ENCODE peak calls at places on chromosomes 11 and 22, in eight cellular contexts. F is OCI-LY7, C is colonic mucosa, A is heart left ventricle, R is SK-N-SH, B is PC-9, Y is endothelial cell of umbilical vein, X is HCT116. E is an unnamed sample.

GRCh38 chr22:32803020-32803758 is 1.7 kb downstream of the TIMP3 start:
- DNase-seq in A (no peak), B (peak; percentile 52), C (no peak), F (no peak), Y (no peak), X (no peak), R (no peak), E (peak; percentile 34)

GRCh38 chr11:59822989-59823566 is 12.5 kb upstream of the MRPL16 start:
- DNase-seq in A (peak; percentile 30), Y (peak; percentile 87), B (peak; percentile 37), C (peak; percentile 50), X (peak; percentile 69), F (peak; percentile 84), R (peak; percentile 53), E (peak; percentile 36)

GRCh38 chr11:130649749-130650275 is 201.4 kb downstream of the ADAMTS15 start:
- DNase-seq in C (no peak), Y (no peak), B (no peak), A (no peak), X (no peak), F (no peak), R (no peak), E (no peak)

GRCh38 chr22:38448945-38449745 is 5.9 kb downstream of the KCNJ4 start:
- DNase-seq in A (peak; percentile 70), Y (no peak), R (no peak), X (no peak), F (no peak), B (no peak), C (no peak), E (no peak)

GRCh38 chr11:124869331-124869730 is 4.1 kb downstream of the ROBO3 start:
- DNase-seq in B (no peak), Y (no peak), X (no peak), A (no peak), C (no peak), R (no peak), F (no peak), E (no peak)

GRCh38 chr11:29282088-29282487 is 734.7 kb downstream of the KCNA4 start:
- DNase-seq in X (peak; percentile 81), A (no peak), B (peak; percentile 61), R (no peak), F (no peak), C (no peak), Y (peak; percentile 92), E (peak; percentile 80)

GRCh38 chr22:26170112-26170492 is 840 bp downstream of the SEZ6L start:
- DNase-seq in C (no peak), A (no peak), B (no peak), X (no peak), F (no peak), Y (no peak), R (no peak), E (no peak)

GRCh38 chr11:44760917-44761545 is 34.3 kb downstream of the TSPAN18 start:
- DNase-seq in R (peak; percentile 54), F (no peak), X (peak; percentile 44), B (no peak), C (no peak), Y (peak; percentile 92), A (peak; percentile 63), E (peak; percentile 28)

GRCh38 chr11:93585758-93586157 is 42.6 kb upstream of the SMCO4 start:
- DNase-seq in X (no peak), Y (no peak), B (peak; percentile 5), A (no peak), F (no peak), R (no peak), C (no peak), E (no peak)

GRCh38 chr11:78266451-78266850 is 77.7 kb downstream of the USP35 start:
- DNase-seq in Y (no peak), B (no peak), F (no peak), R (no peak), A (no peak), C (no peak), X (no peak), E (no peak)

GRCh38 chr22:40224702-40225101 is 47.0 kb downstream of the TNRC6B start:
- DNase-seq in B (no peak), Y (no peak), C (no peak), R (no peak), A (no peak), X (no peak), F (no peak), E (no peak)

GRCh38 chr22:40533712-40534378 is 102.7 kb downstream of the MRTFA start:
- DNase-seq in F (peak; percentile 89), X (no peak), A (no peak), Y (peak; percentile 52), C (no peak), R (no peak), B (no peak), E (no peak)

GRCh38 chr11:118602331-118602730 is 5.1 kb upstream of the PHLDB1 start:
- DNase-seq in B (no peak), A (peak; percentile 67), Y (no peak), C (no peak), R (no peak), F (no peak), X (no peak), E (no peak)

GRCh38 chr22:48678171-48679135 is 1149.2 kb downstream of the BRD1 start:
- DNase-seq in B (no peak), F (no peak), R (no peak), X (no peak), A (no peak), C (no peak), Y (no peak), E (no peak)

GRCh38 chr11:69437001-69437875 is 44.2 kb upstream of the LINC01488 start:
- DNase-seq in F (no peak), B (peak; percentile 100), R (no peak), C (no peak), X (no peak), A (no peak), Y (no peak), E (peak; percentile 94)

GRCh38 chr11:1398506-1399235 is 8.9 kb downstream of the BRSK2 start:
- DNase-seq in A (no peak), F (no peak), Y (no peak), R (no peak), B (no peak), X (no peak), C (no peak), E (no peak)

GRCh38 chr11:68495330-68495729 is 34.8 kb downstream of the PPP6R3 start:
- DNase-seq in F (no peak), B (no peak), A (no peak), X (no peak), R (no peak), Y (no peak), C (no peak), E (no peak)

GRCh38 chr22:21931056-21931455 is 21.6 kb downstream of the PPM1F start:
- DNase-seq in Y (no peak), A (no peak), C (no peak), B (no peak), R (no peak), X (no peak), F (no peak), E (no peak)

GRCh38 chr22:21932347-21932746 is 20.3 kb downstream of the PPM1F start:
- DNase-seq in A (no peak), C (no peak), X (no peak), F (no peak), R (no peak), B (no peak), Y (no peak), E (no peak)

GRCh38 chr22:21933413-21933812 is 19.2 kb downstream of the PPM1F start:
- DNase-seq in A (no peak), B (no peak), C (no peak), R (no peak), Y (no peak), X (no peak), F (no peak), E (no peak)

GRCh38 chr22:21936151-21936778 is 16.4 kb downstream of the PPM1F start:
- DNase-seq in C (no peak), Y (no peak), A (no peak), F (no peak), B (no peak), R (no peak), X (no peak), E (peak; percentile 30)

GRCh38 chr22:21933899-21934298 is 18.7 kb downstream of the PPM1F start:
- DNase-seq in R (no peak), F (no peak), X (no peak), C (no peak), Y (no peak), B (no peak), A (no peak), E (no peak)
- H3K36me3 ChIP-seq in R (peaks cover 40% of the 10 kb centered on the region), F (peaks cover 27% of the 10 kb centered on the region), X (peaks cover 13% of the 10 kb centered on the region), C (no peaks in the 10 kb centered on the region), Y (peaks cover 58% of the 10 kb centered on the region), B (no peaks in the 10 kb centered on the region), A (peaks cover 48% of the 10 kb centered on the region), E (peaks cover 79% of the 10 kb centered on the region)

DNA sequence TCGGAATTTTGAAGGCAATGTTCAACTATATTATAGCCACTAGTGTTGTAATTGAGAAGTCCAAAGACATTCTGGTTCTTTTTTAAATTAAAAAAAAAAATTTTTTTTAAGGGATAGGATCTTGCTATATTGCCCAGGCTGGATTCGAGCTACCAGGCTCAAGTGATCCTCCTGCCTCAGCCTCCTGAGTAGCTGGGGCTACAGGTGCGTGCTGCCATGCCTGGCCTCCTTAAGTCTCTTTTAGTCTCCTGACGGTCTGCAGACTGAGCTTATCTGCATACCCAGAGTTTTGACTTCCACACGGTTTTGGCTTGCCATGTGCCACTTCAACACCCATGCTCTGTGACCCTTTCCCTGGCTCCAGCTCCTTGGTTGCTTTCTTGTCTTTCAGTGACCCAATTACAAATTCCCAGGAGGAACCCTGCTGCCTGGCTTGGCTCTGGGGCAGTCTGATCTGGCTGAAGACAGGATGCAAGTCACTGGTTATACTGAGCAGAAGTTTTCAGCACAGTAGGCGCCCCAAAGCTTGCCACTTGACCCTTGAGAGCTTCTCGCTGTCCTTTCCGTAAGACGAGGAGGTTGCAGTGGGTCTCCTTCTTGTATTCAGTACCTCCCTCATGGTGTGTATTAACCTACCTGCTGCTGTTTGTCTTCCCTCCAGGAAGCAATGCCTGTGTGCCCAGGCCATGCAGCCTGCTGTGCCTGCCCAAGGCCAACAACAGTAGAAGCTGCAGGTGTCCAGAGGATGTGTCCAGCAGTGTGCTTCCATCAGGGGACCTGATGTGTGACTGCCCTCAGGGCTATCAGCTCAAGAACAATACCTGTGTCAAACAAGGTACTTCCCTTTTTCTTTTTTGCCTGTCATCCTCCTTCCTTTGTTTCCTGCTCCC is 113.8 kb upstream of the SORL1-AS1 start:
- DNase-seq in Y (no peak), X (no peak), F (peak; percentile 49), R (no peak), B (no peak), A (no peak), C (no peak), E (no peak)
- H3K4me1 ChIP-seq in Y (no peaks in the 10 kb centered on the region), X (no peaks in the 10 kb centered on the region), F (peaks cover 75% of the 10 kb centered on the region), R (no peaks in the 10 kb centered on the region), B (no peaks in the 10 kb centered on the region), A (no peaks in the 10 kb centered on the region), C (no peaks in the 10 kb centered on the region), E (no peaks in the 10 kb centered on the region)

DNA sequence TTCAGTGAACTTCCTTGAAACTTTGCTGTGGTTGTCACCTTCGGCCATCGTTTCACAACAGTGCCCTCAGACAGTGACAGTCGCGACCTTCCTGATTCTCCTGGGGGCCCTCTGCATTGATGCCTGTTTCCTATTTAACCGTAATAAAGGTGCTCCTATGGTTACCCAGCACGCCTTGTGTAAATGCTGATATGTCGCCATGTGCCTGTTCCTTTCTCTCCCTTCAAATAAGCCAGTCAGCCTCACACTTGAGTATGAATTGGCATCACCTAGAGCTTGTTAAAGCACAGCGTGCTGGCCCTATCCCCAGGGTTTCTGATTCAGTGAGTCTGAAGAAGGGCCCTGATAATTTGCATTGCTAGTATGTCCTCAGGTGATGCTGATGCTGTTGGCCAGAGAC is 104.8 kb downstream of the MICAL2 start:
- DNase-seq in Y (no peak), F (no peak), X (no peak), A (no peak), C (no peak), B (no peak), R (no peak), E (no peak)
- H3K36me3 ChIP-seq in Y (peaks cover 10% of the 10 kb centered on the region), F (no peaks in the 10 kb centered on the region), X (no peaks in the 10 kb centered on the region), A (peaks cover 22% of the 10 kb centered on the region), C (no peaks in the 10 kb centered on the region), B (peaks cover 7% of the 10 kb centered on the region), R (peaks cover 66% of the 10 kb centered on the region), E (peaks cover 70% of the 10 kb centered on the region)

GRCh38 chr22:44025171-44026065 is 1.3 kb downstream of the PARVB start:
- DNase-seq in X (no peak), A (peak; percentile 56), F (peak; percentile 72), B (no peak), C (peak; percentile 45), R (no peak), Y (peak; percentile 21), E (no peak)
- H3K4me1 ChIP-seq in X (peaks cover 29% of the 10 kb centered on the region), A (peaks cover 16% of the 10 kb centered on the region), F (peaks cover 25% of the 10 kb centered on the region), B (peaks cover 5% of the 10 kb centered on the region), C (no peaks in the 10 kb centered on the region), R (peaks cover 9% of the 10 kb centered on the region), Y (peaks cover 65% of the 10 kb centered on the region), E (peaks cover 28% of the 10 kb centered on the region)

E was measured in SJSA1.